ENCODE peak calls at places on chromosomes 4 and X, in seven cellular contexts. F is HCT116, G is PC-3, T is GM23248, U is MM.1S, L is GM23338, M is neural progenitor cell. I is an unnamed sample.

GRCh38 chr4:131370846-131371245 is 1778.2 kb upstream of the PCDH10 start:
- DNase-seq in U (no peak), M (no peak), G (peak; percentile 20), T (no peak), F (no peak), L (no peak), I (peak; percentile 39)

GRCh38 chr4:100789991-100790390 is 272.2 kb upstream of the EMCN start:
- DNase-seq in U (no peak), T (no peak), F (no peak), G (no peak), L (no peak), M (no peak), I (no peak)

GRCh38 chr4:39976945-39977488 is 694 bp downstream of the PDS5A start:
- DNase-seq in G (no peak), F (no peak), M (peak; percentile 43), T (peak; percentile 56), L (peak; percentile 19), U (peak; percentile 36), I (peak; percentile 56)

GRCh38 chrX:134683351-134683750 is 25.1 kb upstream of the PLAC1 start:
- DNase-seq in T (no peak), U (no peak), G (no peak), F (no peak), M (no peak), L (no peak), I (no peak)

GRCh38 chr4:189202182-189202868 is 738.3 kb upstream of the FRG1 start:
- DNase-seq in L (peak; percentile 68), M (peak; percentile 79), F (peak; percentile 28), T (peak; percentile 82), G (peak; percentile 44), U (peak; percentile 80), I (peak; percentile 83)

GRCh38 chr4:40916880-40917279 is 167.1 kb downstream of the NSUN7 start:
- DNase-seq in L (peak; percentile 79), M (peak; percentile 44), G (peak; percentile 23), F (peak; percentile 37), T (peak; percentile 57), U (peak; percentile 33), I (peak; percentile 28)

GRCh38 chrX:74781507-74782034 is 143.7 kb downstream of the NEXMIF start:
- DNase-seq in G (no peak), U (no peak), T (no peak), F (no peak), L (no peak), M (no peak), I (no peak)

GRCh38 chr4:7750972-7751371 is 188.7 kb downstream of the AFAP1 start:
- DNase-seq in G (no peak), F (no peak), U (peak; percentile 62), M (no peak), T (no peak), L (no peak), I (no peak)

GRCh38 chr4:145481164-145481941 is at the start of gene SMAD1:
- DNase-seq in L (peak; percentile 84), F (peak; percentile 57), M (peak; percentile 89), U (peak; percentile 73), G (peak; percentile 81), T (peak; percentile 96), I (peak; percentile 91)

GRCh38 chr4:89836031-89836777 is 757 bp downstream of the SNCA start:
- DNase-seq in G (no peak), F (no peak), U (no peak), L (peak; percentile 61), T (peak; percentile 3), M (peak; percentile 31), I (peak; percentile 5)

GRCh38 chr4:89836897-89837384 is at the start of gene SNCA:
- DNase-seq in U (no peak), M (peak; percentile 88), T (peak; percentile 67), F (no peak), L (peak; percentile 93), G (no peak), I (peak; percentile 74)

GRCh38 chr4:89838005-89838404 is 1.0 kb upstream of the SNCA start:
- DNase-seq in G (no peak), L (peak; percentile 47), F (no peak), M (peak; percentile 58), U (no peak), T (peak; percentile 12), I (peak; percentile 23)

GRCh38 chr4:89839558-89839957 is 2.6 kb upstream of the SNCA start:
- DNase-seq in U (no peak), G (no peak), M (no peak), L (no peak), F (no peak), T (no peak), I (no peak)

GRCh38 chr4:89837385-89837995 is 529 bp upstream of the SNCA start:
- DNase-seq in T (peak; percentile 20), G (no peak), M (peak; percentile 72), U (no peak), L (no peak), F (no peak), I (peak; percentile 26)
- TF ChIP-seq EZH2 in T (no peak), G (no peak), M (no peak), U (no peak), L (no peak), F (no peak), I (no peak)

GRCh38 chr4:113255628-113256027 is 206.2 kb downstream of the ANK2 start:
- DNase-seq in T (no peak), L (no peak), F (no peak), U (no peak), M (no peak), G (no peak), I (no peak)
- TF ChIP-seq EZH2phosphoT487 in T (no peak), L (no peak), F (no peak), U (no peak), M (no peak), G (no peak), I (no peak)

GRCh38 chrX:118975831-118976598 is 1.6 kb downstream of the LONRF3 start:
- DNase-seq in G (peak; percentile 78), M (peak; percentile 44), L (peak; percentile 32), F (no peak), U (no peak), T (peak; percentile 50), I (peak; percentile 80)
- TF ChIP-seq EZH2 in G (no peak), M (peak; percentile 49), L (peak; percentile 76), F (no peak), U (no peak), T (no peak), I (no peak)

DNA sequence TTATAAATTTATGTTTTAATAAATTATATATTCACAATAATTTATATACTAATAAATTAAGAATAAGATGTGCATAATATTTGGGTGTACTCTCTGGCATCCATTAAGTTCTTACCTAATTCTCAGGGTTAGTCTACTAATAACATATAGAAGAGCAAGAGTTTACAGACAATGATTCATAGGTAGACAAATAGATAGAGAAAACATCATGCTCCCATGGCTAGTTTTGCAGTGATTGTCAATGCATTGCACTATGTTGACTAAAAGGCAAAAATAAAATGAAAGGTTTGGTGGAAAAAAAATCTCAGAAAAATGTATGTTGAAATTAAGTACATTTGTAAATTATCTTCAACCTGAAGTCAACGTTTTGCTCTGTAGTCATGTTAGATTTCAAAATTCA is 606.0 kb downstream of the KCTD8 start:
- DNase-seq in F (no peak), L (no peak), M (no peak), U (no peak), T (no peak), G (peak; percentile 58), I (no peak)
- TF ChIP-seq EZH2phosphoT487 in F (no peak), L (no peak), M (no peak), U (no peak), T (no peak), G (no peak), I (no peak)

GRCh38 chr4:42397635-42398447 is 553 bp downstream of the SHISA3 start:
- DNase-seq in U (peak; percentile 25), G (peak; percentile 21), M (peak; percentile 77), T (peak; percentile 36), F (no peak), L (peak; percentile 75), I (peak; percentile 18)
- TF ChIP-seq EZH2 in U (no peak), G (no peak), M (peak; percentile 61), T (no peak), F (no peak), L (peak; percentile 65), I (peak; percentile 55)

GRCh38 chrX:39795591-39795990 is 302.2 kb downstream of the BCOR start:
- DNase-seq in F (no peak), G (no peak), U (no peak), L (no peak), T (no peak), M (peak; percentile 56), I (no peak)
- TF ChIP-seq EZH2phosphoT487 in F (no peak), G (no peak), U (no peak), L (no peak), T (no peak), M (no peak), I (no peak)

DNA sequence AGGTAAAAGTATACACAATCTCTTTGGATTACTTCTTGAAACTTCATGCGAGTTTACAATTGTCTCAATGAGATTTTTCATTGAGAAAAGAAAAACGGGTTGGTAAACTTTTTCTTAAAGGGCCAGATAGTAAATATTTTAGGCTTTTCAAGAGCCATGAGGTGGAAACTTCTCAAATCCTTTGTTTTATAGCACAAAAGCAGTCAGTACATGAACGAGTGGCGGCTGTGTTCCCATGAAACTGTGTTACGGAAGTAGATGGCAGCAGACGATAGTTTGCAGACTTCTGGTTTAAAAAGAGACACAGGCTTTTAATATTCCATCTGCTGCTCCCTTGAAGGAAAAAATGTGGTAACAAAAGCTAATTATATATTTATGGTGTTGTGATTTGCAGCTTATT is 332.0 kb downstream of the TENM3 start:
- DNase-seq in G (no peak), U (no peak), L (no peak), F (no peak), T (no peak), M (peak; percentile 54), I (no peak)
- TF ChIP-seq EZH2 in G (no peak), U (no peak), L (no peak), F (no peak), T (no peak), M (no peak), I (no peak)

GRCh38 chr4:118762146-118762545 is 73.8 kb downstream of the SEC24D start:
- DNase-seq in F (no peak), U (no peak), L (no peak), T (no peak), M (no peak), G (no peak), I (no peak)
- TF ChIP-seq EZH2phosphoT487 in F (no peak), U (no peak), L (no peak), T (no peak), M (no peak), G (no peak), I (no peak)